ENCODE peak calls at places on chromosome 3, in seven cellular contexts. D is WTC11, J is colonic mucosa, C is GM10248, F is fibroblast of mammary gland, X is hepatocyte, T is activated B cell treated with CpG ODN at 0.5 μM for 24 hours. Y is an unnamed sample.

GRCh38 chr3:170999737-171000242 is 26.7 kb downstream of the SLC2A2 start:
- DNase-seq in D (no peak), J (peak), C (no peak), F (peak), X (peak), T (no peak), Y (peak)

GRCh38 chr3:65713016-65713415 is 325.7 kb downstream of the MAGI1 start:
- DNase-seq in D (peak), J (no peak), C (no peak), F (peak), X (peak), T (no peak), Y (no peak)

GRCh38 chr3:13199006-13199776 is 126.0 kb upstream of the IQSEC1 start:
- DNase-seq in D (no peak), J (no peak), C (no peak), F (no peak), X (no peak), T (no peak), Y (no peak)

GRCh38 chr3:45659661-45660566 is 29.3 kb upstream of the SACM1L start:
- DNase-seq in D (peak), J (peak), C (peak), F (peak), X (peak), T (peak), Y (peak)

GRCh38 chr3:3178498-3179328 is 778 bp downstream of the CRBN start:
- DNase-seq in D (no peak), J (no peak), C (no peak), F (no peak), X (no peak), T (no peak), Y (no peak)

GRCh38 chr3:152754303-152754702 is 80.6 kb upstream of the P2RY1 start:
- DNase-seq in D (no peak), J (no peak), C (no peak), F (no peak), X (no peak), T (no peak), Y (no peak)

GRCh38 chr3:193798097-193798496 is 205.1 kb downstream of the OPA1 start:
- DNase-seq in D (no peak), J (no peak), C (no peak), F (no peak), X (no peak), T (no peak), Y (no peak)

GRCh38 chr3:58497074-58497473 is 5.2 kb downstream of the KCTD6 start:
- DNase-seq in D (no peak), J (no peak), C (no peak), F (peak), X (no peak), T (no peak), Y (no peak)

GRCh38 chr3:52440671-52441070 is 4.2 kb downstream of the SEMA3G start:
- DNase-seq in D (no peak), J (no peak), C (no peak), F (no peak), X (peak), T (no peak), Y (no peak)

GRCh38 chr3:159881828-159882309 is 106.8 kb upstream of the IL12A start:
- DNase-seq in D (peak), J (no peak), C (no peak), F (no peak), X (no peak), T (no peak), Y (peak)

GRCh38 chr3:10434938-10435336 is 70.4 kb downstream of the ATP2B2 start:
- DNase-seq in D (no peak), J (no peak), C (no peak), F (no peak), X (no peak), T (no peak), Y (no peak)

GRCh38 chr3:188687389-188687788 is 484.4 kb upstream of the TPRG1 start:
- DNase-seq in D (peak), J (no peak), C (no peak), F (peak), X (no peak), T (no peak), Y (peak)
- TF ChIP-seq CTCF in D (no peak), J (no peak), C (no peak), F (peak), X (peak), T (no peak), Y (no peak)

DNA sequence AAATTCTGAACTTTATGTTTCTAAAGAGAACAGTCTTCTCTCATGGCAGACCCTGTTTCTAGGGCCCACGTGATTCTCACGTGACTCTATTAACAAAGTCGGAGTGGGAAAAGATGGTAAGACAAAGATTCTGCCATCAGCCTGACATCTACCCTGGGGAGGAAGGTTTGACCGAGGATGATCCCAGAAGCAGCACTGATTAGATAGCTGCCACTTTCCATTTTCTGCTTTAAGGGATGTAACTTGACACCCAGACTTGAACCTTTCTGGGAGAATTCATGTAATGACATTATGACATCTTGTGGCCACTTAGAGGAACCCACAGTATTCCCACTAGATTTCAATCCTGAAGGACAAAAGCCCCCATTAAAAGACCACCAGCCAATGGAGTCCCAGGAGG is 480.3 kb upstream of the PROK2 start:
- DNase-seq in D (no peak), J (no peak), C (no peak), F (peak), X (no peak), T (no peak), Y (peak)
- TF ChIP-seq CTCF in D (no peak), J (peak), C (no peak), F (peak), X (peak), T (no peak), Y (no peak)

GRCh38 chr3:100007313-100007712 is 107.0 kb downstream of the FILIP1L start:
- DNase-seq in D (no peak), J (no peak), C (no peak), F (no peak), X (no peak), T (no peak), Y (no peak)

GRCh38 chr3:100008081-100008698 is 106.1 kb downstream of the FILIP1L start:
- DNase-seq in D (no peak), J (no peak), C (no peak), F (no peak), X (no peak), T (no peak), Y (no peak)

GRCh38 chr3:100004931-100005330 is 109.4 kb downstream of the FILIP1L start:
- DNase-seq in D (no peak), J (no peak), C (no peak), F (no peak), X (no peak), T (no peak), Y (no peak)

GRCh38 chr3:100005670-100006393 is 108.5 kb downstream of the FILIP1L start:
- DNase-seq in D (no peak), J (no peak), C (no peak), F (no peak), X (no peak), T (no peak), Y (no peak)

DNA sequence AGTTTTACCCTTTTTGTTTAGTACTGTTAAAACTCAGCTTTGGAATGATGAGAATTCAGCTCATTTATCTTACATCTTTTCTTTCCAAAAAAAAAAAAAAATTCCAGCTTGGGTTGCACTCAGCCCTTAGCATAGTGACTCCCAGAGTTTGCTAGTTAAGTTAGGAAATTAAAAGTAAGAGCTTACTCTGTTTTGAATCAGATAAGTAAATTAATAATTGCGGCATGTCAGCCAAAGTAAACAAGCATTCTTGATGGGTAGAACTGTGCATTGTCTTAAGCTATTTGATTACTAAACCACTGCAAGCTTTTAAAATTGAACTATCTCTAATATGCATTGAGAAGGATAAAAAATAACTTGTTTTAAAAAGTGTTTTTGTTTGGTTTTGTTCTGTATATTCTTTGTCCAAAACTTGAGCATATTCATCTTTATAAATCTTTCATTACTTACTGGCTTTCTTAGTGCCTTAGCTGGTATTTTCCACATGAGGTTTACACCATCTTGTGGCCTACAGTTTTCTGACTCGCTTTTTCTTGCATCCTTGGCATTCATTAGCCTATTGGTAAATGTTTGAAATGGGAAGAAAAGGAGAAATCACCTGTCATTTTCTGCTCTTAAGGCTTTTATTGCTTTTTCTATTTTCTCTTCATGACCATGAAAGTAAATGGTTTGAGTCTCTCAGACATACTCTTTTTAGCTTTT is 107.6 kb downstream of the FILIP1L start:
- DNase-seq in D (no peak), J (no peak), C (no peak), F (peak), X (no peak), T (no peak), Y (no peak)
- TF ChIP-seq CTCF in D (no peak), J (no peak), C (no peak), F (peak), X (peak), T (no peak), Y (no peak)

DNA sequence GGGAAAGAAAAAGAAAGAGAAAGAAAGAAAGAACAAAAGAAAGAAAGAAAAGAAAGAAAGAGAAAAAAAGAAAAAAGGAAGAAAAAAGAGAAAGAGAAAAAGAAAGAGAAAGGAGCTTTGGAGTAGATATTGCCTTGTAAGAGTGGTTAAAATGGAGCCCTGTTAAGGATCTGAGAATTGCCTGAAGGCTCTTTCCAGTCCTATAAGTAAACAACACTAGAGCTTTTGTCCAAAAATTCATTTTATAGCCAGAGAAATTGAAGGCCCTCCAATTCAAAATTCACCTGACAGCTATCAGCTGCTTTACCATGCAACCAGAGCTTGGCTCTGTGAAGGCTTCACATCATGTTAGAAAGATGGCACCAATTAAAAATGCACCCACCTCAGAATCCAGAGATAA is 102.1 kb upstream of the FRMD4B start:
- DNase-seq in D (no peak), J (no peak), C (no peak), F (no peak), X (no peak), T (no peak), Y (no peak)
- TF ChIP-seq CTCF in D (no peak), J (no peak), C (no peak), F (no peak), X (no peak), T (no peak), Y (no peak)

DNA sequence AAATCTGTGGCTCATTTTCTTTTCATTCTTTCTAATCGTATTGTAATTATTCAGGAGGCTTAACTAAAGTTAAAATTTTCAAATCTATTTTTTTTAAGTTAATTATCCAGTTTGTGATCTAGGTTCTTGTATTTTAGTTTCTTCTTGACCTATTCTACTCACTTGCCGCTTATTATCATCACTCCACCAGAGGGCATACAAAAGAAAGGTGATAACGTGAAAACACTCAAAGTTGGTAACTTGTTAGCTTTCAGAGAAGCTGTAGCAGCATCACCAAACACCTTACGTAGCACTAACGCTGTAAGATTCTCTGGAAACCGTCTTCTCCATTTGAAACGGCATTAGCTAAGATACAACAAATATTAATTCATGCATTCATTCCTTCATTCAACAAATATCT is 4.8 kb downstream of the GNB4 start:
- DNase-seq in D (no peak), J (no peak), C (no peak), F (peak), X (peak), T (no peak), Y (peak)
- TF ChIP-seq CTCF in D (no peak), J (no peak), C (no peak), F (peak), X (peak), T (no peak), Y (peak)

GRCh38 chr3:1079641-1080040 is 13.2 kb upstream of the CNTN6 start:
- DNase-seq in D (no peak), J (no peak), C (no peak), F (no peak), X (no peak), T (no peak), Y (no peak)

GRCh38 chr3:1087066-1087555 is 5.7 kb upstream of the CNTN6 start:
- DNase-seq in D (no peak), J (no peak), C (no peak), F (peak), X (peak), T (no peak), Y (peak)

GRCh38 chr3:1082024-1082633 is 10.7 kb upstream of the CNTN6 start:
- DNase-seq in D (no peak), J (peak), C (no peak), F (peak), X (peak), T (no peak), Y (peak)
- TF ChIP-seq CTCF in D (no peak), J (peak), C (peak), F (peak), X (peak), T (no peak), Y (peak)

GRCh38 chr3:94862703-94863102 is 799.8 kb downstream of the NSUN3 start:
- DNase-seq in D (peak), J (no peak), C (peak), F (peak), X (peak), T (no peak), Y (peak)
- TF ChIP-seq CTCF in D (peak), J (peak), C (peak), F (peak), X (peak), T (no peak), Y (peak)

Y was measured in bronchial epithelial cell.